ENCODE peak calls at places on chromosomes 7 and 10, in nine cellular contexts. One of them, this sample, is unnamed.

GRCh38 chr7:8236781-8237407 is 25.1 kb downstream of the ICA1 start:
- DNase-seq in psoas muscle: no peak
- DNase-seq in transverse colon: no peak
- DNase-seq in activated T-helper 1 cell treated with anti-CD3 and anti-CD28 coated beads, Interleukin-12 subunit alpha, Interleukin-12 subunit beta, Interleukin-2, Interleukin-4 antibody, amounts not matched to agents 30 ng/mL and 10 ng/mL and 1 ng/mL, durations not matched to agents 14 hours and 24 hours and 36 hours: no peak
- DNase-seq in hepatocyte: no peak
- DNase-seq in suprapubic skin: no peak
- DNase-seq in T-helper 9 cell: no peak
- DNase-seq in non-pigmented ciliary epithelial cell: no peak
- DNase-seq in M059J: no peak
- DNase-seq in this sample: no peak

GRCh38 chr10:47403401-47404318 is 19.6 kb upstream of the ZNF488 start:
- DNase-seq in non-pigmented ciliary epithelial cell: no peak
- DNase-seq in activated T-helper 1 cell treated with anti-CD3 and anti-CD28 coated beads, Interleukin-12 subunit alpha, Interleukin-12 subunit beta, Interleukin-2, Interleukin-4 antibody, amounts not matched to agents 30 ng/mL and 10 ng/mL and 1 ng/mL, durations not matched to agents 14 hours and 24 hours and 36 hours: no peak
- DNase-seq in psoas muscle: no peak
- DNase-seq in transverse colon: no peak
- DNase-seq in T-helper 9 cell: no peak
- DNase-seq in hepatocyte: no peak
- DNase-seq in suprapubic skin: peak; percentile 51
- DNase-seq in M059J: peak; percentile 36
- DNase-seq in this sample: no peak

GRCh38 chr7:130491841-130492518 is at the start of gene MEST:
- DNase-seq in psoas muscle: no peak
- DNase-seq in activated T-helper 1 cell treated with anti-CD3 and anti-CD28 coated beads, Interleukin-12 subunit alpha, Interleukin-12 subunit beta, Interleukin-2, Interleukin-4 antibody, amounts not matched to agents 30 ng/mL and 10 ng/mL and 1 ng/mL, durations not matched to agents 14 hours and 24 hours and 36 hours: no peak
- DNase-seq in transverse colon: no peak
- DNase-seq in non-pigmented ciliary epithelial cell: no peak
- DNase-seq in T-helper 9 cell: no peak
- DNase-seq in suprapubic skin: no peak
- DNase-seq in hepatocyte: peak; percentile 57
- DNase-seq in M059J: peak; percentile 51
- DNase-seq in this sample: peak; percentile 31

GRCh38 chr10:17074548-17074860 is 55.1 kb downstream of the CUBN start:
- DNase-seq in suprapubic skin: no peak
- DNase-seq in transverse colon: no peak
- DNase-seq in T-helper 9 cell: no peak
- DNase-seq in activated T-helper 1 cell treated with anti-CD3 and anti-CD28 coated beads, Interleukin-12 subunit alpha, Interleukin-12 subunit beta, Interleukin-2, Interleukin-4 antibody, amounts not matched to agents 30 ng/mL and 10 ng/mL and 1 ng/mL, durations not matched to agents 14 hours and 24 hours and 36 hours: no peak
- DNase-seq in hepatocyte: no peak
- DNase-seq in M059J: peak; percentile 68
- DNase-seq in psoas muscle: no peak
- DNase-seq in non-pigmented ciliary epithelial cell: no peak
- DNase-seq in this sample: no peak

GRCh38 chr10:17038627-17039026 is 91.0 kb downstream of the CUBN start:
- DNase-seq in suprapubic skin: peak; percentile 84
- DNase-seq in non-pigmented ciliary epithelial cell: no peak
- DNase-seq in transverse colon: peak; percentile 36
- DNase-seq in activated T-helper 1 cell treated with anti-CD3 and anti-CD28 coated beads, Interleukin-12 subunit alpha, Interleukin-12 subunit beta, Interleukin-2, Interleukin-4 antibody, amounts not matched to agents 30 ng/mL and 10 ng/mL and 1 ng/mL, durations not matched to agents 14 hours and 24 hours and 36 hours: no peak
- DNase-seq in M059J: no peak
- DNase-seq in hepatocyte: no peak
- DNase-seq in psoas muscle: peak; percentile 72
- DNase-seq in T-helper 9 cell: no peak
- DNase-seq in this sample: no peak

GRCh38 chr7:114631249-114631822 is 216.7 kb downstream of the FOXP2 start:
- DNase-seq in T-helper 9 cell: no peak
- DNase-seq in hepatocyte: no peak
- DNase-seq in transverse colon: no peak
- DNase-seq in suprapubic skin: no peak
- DNase-seq in non-pigmented ciliary epithelial cell: no peak
- DNase-seq in activated T-helper 1 cell treated with anti-CD3 and anti-CD28 coated beads, Interleukin-12 subunit alpha, Interleukin-12 subunit beta, Interleukin-2, Interleukin-4 antibody, amounts not matched to agents 30 ng/mL and 10 ng/mL and 1 ng/mL, durations not matched to agents 14 hours and 24 hours and 36 hours: no peak
- DNase-seq in psoas muscle: peak; percentile 17
- DNase-seq in M059J: no peak
- DNase-seq in this sample: no peak

GRCh38 chr10:92688927-92689662 is 660 bp upstream of the HHEX start:
- DNase-seq in M059J: no peak
- DNase-seq in transverse colon: peak; percentile 34
- DNase-seq in hepatocyte: peak; percentile 34
- DNase-seq in T-helper 9 cell: no peak
- DNase-seq in non-pigmented ciliary epithelial cell: no peak
- DNase-seq in activated T-helper 1 cell treated with anti-CD3 and anti-CD28 coated beads, Interleukin-12 subunit alpha, Interleukin-12 subunit beta, Interleukin-2, Interleukin-4 antibody, amounts not matched to agents 30 ng/mL and 10 ng/mL and 1 ng/mL, durations not matched to agents 14 hours and 24 hours and 36 hours: no peak
- DNase-seq in psoas muscle: peak; percentile 55
- DNase-seq in suprapubic skin: peak; percentile 61
- DNase-seq in this sample: peak; percentile 61

GRCh38 chr7:101516849-101517248 is 112.2 kb downstream of the MYL10 start:
- DNase-seq in non-pigmented ciliary epithelial cell: no peak
- DNase-seq in T-helper 9 cell: no peak
- DNase-seq in hepatocyte: no peak
- DNase-seq in psoas muscle: no peak
- DNase-seq in M059J: no peak
- DNase-seq in transverse colon: no peak
- DNase-seq in activated T-helper 1 cell treated with anti-CD3 and anti-CD28 coated beads, Interleukin-12 subunit alpha, Interleukin-12 subunit beta, Interleukin-2, Interleukin-4 antibody, amounts not matched to agents 30 ng/mL and 10 ng/mL and 1 ng/mL, durations not matched to agents 14 hours and 24 hours and 36 hours: no peak
- DNase-seq in suprapubic skin: no peak
- DNase-seq in this sample: no peak

GRCh38 chr10:124267231-124267885 is 151.4 kb downstream of the OAT start:
- DNase-seq in T-helper 9 cell: no peak
- DNase-seq in hepatocyte: no peak
- DNase-seq in suprapubic skin: peak; percentile 19
- DNase-seq in non-pigmented ciliary epithelial cell: no peak
- DNase-seq in M059J: peak; percentile 62
- DNase-seq in activated T-helper 1 cell treated with anti-CD3 and anti-CD28 coated beads, Interleukin-12 subunit alpha, Interleukin-12 subunit beta, Interleukin-2, Interleukin-4 antibody, amounts not matched to agents 30 ng/mL and 10 ng/mL and 1 ng/mL, durations not matched to agents 14 hours and 24 hours and 36 hours: no peak
- DNase-seq in psoas muscle: peak; percentile 46
- DNase-seq in transverse colon: no peak
- DNase-seq in this sample: no peak

GRCh38 chr10:7596356-7596755 is 70.4 kb downstream of the ITIH5 start:
- DNase-seq in non-pigmented ciliary epithelial cell: no peak
- DNase-seq in psoas muscle: no peak
- DNase-seq in transverse colon: no peak
- DNase-seq in activated T-helper 1 cell treated with anti-CD3 and anti-CD28 coated beads, Interleukin-12 subunit alpha, Interleukin-12 subunit beta, Interleukin-2, Interleukin-4 antibody, amounts not matched to agents 30 ng/mL and 10 ng/mL and 1 ng/mL, durations not matched to agents 14 hours and 24 hours and 36 hours: no peak
- DNase-seq in T-helper 9 cell: no peak
- DNase-seq in suprapubic skin: no peak
- DNase-seq in hepatocyte: no peak
- DNase-seq in M059J: no peak
- DNase-seq in this sample: no peak

GRCh38 chr7:105304040-105304895 is 84.5 kb downstream of the SRPK2 start:
- DNase-seq in activated T-helper 1 cell treated with anti-CD3 and anti-CD28 coated beads, Interleukin-12 subunit alpha, Interleukin-12 subunit beta, Interleukin-2, Interleukin-4 antibody, amounts not matched to agents 30 ng/mL and 10 ng/mL and 1 ng/mL, durations not matched to agents 14 hours and 24 hours and 36 hours: no peak
- DNase-seq in T-helper 9 cell: no peak
- DNase-seq in transverse colon: no peak
- DNase-seq in non-pigmented ciliary epithelial cell: peak; percentile 8
- DNase-seq in psoas muscle: no peak
- DNase-seq in M059J: peak; percentile 84
- DNase-seq in suprapubic skin: no peak
- DNase-seq in hepatocyte: no peak
- DNase-seq in this sample: no peak

GRCh38 chr10:119896061-119896655 is 3.6 kb downstream of the SEC23IP start:
- DNase-seq in transverse colon: no peak
- DNase-seq in T-helper 9 cell: no peak
- DNase-seq in M059J: peak; percentile 60
- DNase-seq in psoas muscle: no peak
- DNase-seq in suprapubic skin: no peak
- DNase-seq in hepatocyte: peak; percentile 22
- DNase-seq in activated T-helper 1 cell treated with anti-CD3 and anti-CD28 coated beads, Interleukin-12 subunit alpha, Interleukin-12 subunit beta, Interleukin-2, Interleukin-4 antibody, amounts not matched to agents 30 ng/mL and 10 ng/mL and 1 ng/mL, durations not matched to agents 14 hours and 24 hours and 36 hours: no peak
- DNase-seq in non-pigmented ciliary epithelial cell: no peak
- DNase-seq in this sample: peak; percentile 70

GRCh38 chr7:139915864-139916716 is 87.0 kb downstream of the TBXAS1 start:
- DNase-seq in psoas muscle: peak; percentile 63
- DNase-seq in hepatocyte: peak; percentile 47
- DNase-seq in suprapubic skin: no peak
- DNase-seq in T-helper 9 cell: no peak
- DNase-seq in transverse colon: peak; percentile 55
- DNase-seq in non-pigmented ciliary epithelial cell: peak; percentile 95
- DNase-seq in activated T-helper 1 cell treated with anti-CD3 and anti-CD28 coated beads, Interleukin-12 subunit alpha, Interleukin-12 subunit beta, Interleukin-2, Interleukin-4 antibody, amounts not matched to agents 30 ng/mL and 10 ng/mL and 1 ng/mL, durations not matched to agents 14 hours and 24 hours and 36 hours: peak; percentile 65
- DNase-seq in M059J: peak; percentile 99
- DNase-seq in this sample: peak; percentile 69

GRCh38 chr7:25389489-25390106 is 161.3 kb upstream of the NPVF start:
- DNase-seq in non-pigmented ciliary epithelial cell: peak; percentile 11
- DNase-seq in M059J: peak; percentile 66
- DNase-seq in hepatocyte: peak; percentile 69
- DNase-seq in transverse colon: peak; percentile 13
- DNase-seq in psoas muscle: no peak
- DNase-seq in suprapubic skin: no peak
- DNase-seq in T-helper 9 cell: no peak
- DNase-seq in activated T-helper 1 cell treated with anti-CD3 and anti-CD28 coated beads, Interleukin-12 subunit alpha, Interleukin-12 subunit beta, Interleukin-2, Interleukin-4 antibody, amounts not matched to agents 30 ng/mL and 10 ng/mL and 1 ng/mL, durations not matched to agents 14 hours and 24 hours and 36 hours: no peak
- DNase-seq in this sample: peak; percentile 60

GRCh38 chr10:12708921-12709320 is 292.6 kb downstream of the CCDC3 start:
- DNase-seq in hepatocyte: no peak
- DNase-seq in suprapubic skin: no peak
- DNase-seq in non-pigmented ciliary epithelial cell: no peak
- DNase-seq in transverse colon: no peak
- DNase-seq in M059J: peak; percentile 71
- DNase-seq in T-helper 9 cell: no peak
- DNase-seq in psoas muscle: no peak
- DNase-seq in activated T-helper 1 cell treated with anti-CD3 and anti-CD28 coated beads, Interleukin-12 subunit alpha, Interleukin-12 subunit beta, Interleukin-2, Interleukin-4 antibody, amounts not matched to agents 30 ng/mL and 10 ng/mL and 1 ng/mL, durations not matched to agents 14 hours and 24 hours and 36 hours: no peak
- DNase-seq in this sample: no peak

GRCh38 chr10:77865585-77866324 is 60.8 kb downstream of the DLG5 start:
- DNase-seq in activated T-helper 1 cell treated with anti-CD3 and anti-CD28 coated beads, Interleukin-12 subunit alpha, Interleukin-12 subunit beta, Interleukin-2, Interleukin-4 antibody, amounts not matched to agents 30 ng/mL and 10 ng/mL and 1 ng/mL, durations not matched to agents 14 hours and 24 hours and 36 hours: no peak
- DNase-seq in hepatocyte: no peak
- DNase-seq in M059J: no peak
- DNase-seq in transverse colon: no peak
- DNase-seq in suprapubic skin: no peak
- DNase-seq in non-pigmented ciliary epithelial cell: no peak
- DNase-seq in psoas muscle: no peak
- DNase-seq in T-helper 9 cell: no peak
- DNase-seq in this sample: no peak

GRCh38 chr10:109922353-109922975 is 847 bp downstream of the XPNPEP1 start:
- DNase-seq in T-helper 9 cell: no peak
- DNase-seq in M059J: no peak
- DNase-seq in suprapubic skin: no peak
- DNase-seq in activated T-helper 1 cell treated with anti-CD3 and anti-CD28 coated beads, Interleukin-12 subunit alpha, Interleukin-12 subunit beta, Interleukin-2, Interleukin-4 antibody, amounts not matched to agents 30 ng/mL and 10 ng/mL and 1 ng/mL, durations not matched to agents 14 hours and 24 hours and 36 hours: no peak
- DNase-seq in transverse colon: no peak
- DNase-seq in hepatocyte: peak; percentile 19
- DNase-seq in non-pigmented ciliary epithelial cell: no peak
- DNase-seq in psoas muscle: no peak
- DNase-seq in this sample: no peak

GRCh38 chr7:149294641-149295480 is 32.9 kb downstream of the ZNF783 start:
- DNase-seq in psoas muscle: no peak
- DNase-seq in activated T-helper 1 cell treated with anti-CD3 and anti-CD28 coated beads, Interleukin-12 subunit alpha, Interleukin-12 subunit beta, Interleukin-2, Interleukin-4 antibody, amounts not matched to agents 30 ng/mL and 10 ng/mL and 1 ng/mL, durations not matched to agents 14 hours and 24 hours and 36 hours: no peak
- DNase-seq in hepatocyte: no peak
- DNase-seq in T-helper 9 cell: no peak
- DNase-seq in transverse colon: no peak
- DNase-seq in suprapubic skin: no peak
- DNase-seq in non-pigmented ciliary epithelial cell: no peak
- DNase-seq in M059J: no peak
- DNase-seq in this sample: no peak

GRCh38 chr7:6578114-6579084 is 1.1 kb downstream of the ZDHHC4 start:
- DNase-seq in transverse colon: no peak
- DNase-seq in suprapubic skin: no peak
- DNase-seq in psoas muscle: no peak
- DNase-seq in hepatocyte: peak; percentile 34
- DNase-seq in activated T-helper 1 cell treated with anti-CD3 and anti-CD28 coated beads, Interleukin-12 subunit alpha, Interleukin-12 subunit beta, Interleukin-2, Interleukin-4 antibody, amounts not matched to agents 30 ng/mL and 10 ng/mL and 1 ng/mL, durations not matched to agents 14 hours and 24 hours and 36 hours: no peak
- DNase-seq in T-helper 9 cell: no peak
- DNase-seq in non-pigmented ciliary epithelial cell: no peak
- DNase-seq in M059J: peak; percentile 17
- DNase-seq in this sample: no peak

GRCh38 chr7:111708072-111708471 is 145.8 kb upstream of the IMMP2L start:
- DNase-seq in T-helper 9 cell: no peak
- DNase-seq in transverse colon: no peak
- DNase-seq in non-pigmented ciliary epithelial cell: no peak
- DNase-seq in suprapubic skin: no peak
- DNase-seq in M059J: peak; percentile 12
- DNase-seq in hepatocyte: no peak
- DNase-seq in psoas muscle: no peak
- DNase-seq in activated T-helper 1 cell treated with anti-CD3 and anti-CD28 coated beads, Interleukin-12 subunit alpha, Interleukin-12 subunit beta, Interleukin-2, Interleukin-4 antibody, amounts not matched to agents 30 ng/mL and 10 ng/mL and 1 ng/mL, durations not matched to agents 14 hours and 24 hours and 36 hours: no peak
- DNase-seq in this sample: no peak

GRCh38 chr10:128579280-128579679 is 453.1 kb upstream of the MKI67 start:
- DNase-seq in M059J: no peak
- DNase-seq in psoas muscle: no peak
- DNase-seq in transverse colon: no peak
- DNase-seq in T-helper 9 cell: no peak
- DNase-seq in hepatocyte: no peak
- DNase-seq in activated T-helper 1 cell treated with anti-CD3 and anti-CD28 coated beads, Interleukin-12 subunit alpha, Interleukin-12 subunit beta, Interleukin-2, Interleukin-4 antibody, amounts not matched to agents 30 ng/mL and 10 ng/mL and 1 ng/mL, durations not matched to agents 14 hours and 24 hours and 36 hours: no peak
- DNase-seq in non-pigmented ciliary epithelial cell: no peak
- DNase-seq in suprapubic skin: no peak
- DNase-seq in this sample: no peak

GRCh38 chr10:110774069-110775021 is 97.4 kb upstream of the PDCD4 start:
- DNase-seq in psoas muscle: no peak
- DNase-seq in non-pigmented ciliary epithelial cell: peak; percentile 54
- DNase-seq in hepatocyte: peak; percentile 56
- DNase-seq in M059J: peak; percentile 89
- DNase-seq in T-helper 9 cell: no peak
- DNase-seq in suprapubic skin: no peak
- DNase-seq in activated T-helper 1 cell treated with anti-CD3 and anti-CD28 coated beads, Interleukin-12 subunit alpha, Interleukin-12 subunit beta, Interleukin-2, Interleukin-4 antibody, amounts not matched to agents 30 ng/mL and 10 ng/mL and 1 ng/mL, durations not matched to agents 14 hours and 24 hours and 36 hours: peak; percentile 57
- DNase-seq in transverse colon: no peak
- DNase-seq in this sample: no peak

GRCh38 chr7:131945313-131945831 is 388.9 kb upstream of the PODXL start:
- DNase-seq in activated T-helper 1 cell treated with anti-CD3 and anti-CD28 coated beads, Interleukin-12 subunit alpha, Interleukin-12 subunit beta, Interleukin-2, Interleukin-4 antibody, amounts not matched to agents 30 ng/mL and 10 ng/mL and 1 ng/mL, durations not matched to agents 14 hours and 24 hours and 36 hours: peak; percentile 19
- DNase-seq in psoas muscle: peak; percentile 68
- DNase-seq in M059J: peak; percentile 45
- DNase-seq in non-pigmented ciliary epithelial cell: no peak
- DNase-seq in transverse colon: peak; percentile 42
- DNase-seq in T-helper 9 cell: no peak
- DNase-seq in suprapubic skin: peak; percentile 64
- DNase-seq in hepatocyte: peak; percentile 84
- DNase-seq in this sample: peak; percentile 62